ENCODE peak calls at places on chromosomes 11 and 22, in six cellular contexts. U is K562, D is GM12878, L is GM23338, J is HL-60, P is HCT116. C is an unnamed sample.

GRCh38 chr22:27876684-27877083 is 42.4 kb downstream of the PITPNB start:
- DNase-seq in D (no peak), P (no peak), J (no peak), L (no peak), U (no peak), C (no peak)

GRCh38 chr11:118099838-118100570 is 13.2 kb upstream of the SMIM35 start:
- DNase-seq in J (no peak), L (no peak), D (no peak), P (no peak), U (no peak), C (no peak)

GRCh38 chr11:34394771-34395300 is 37.0 kb upstream of the ABTB2 start:
- DNase-seq in J (no peak), P (no peak), U (no peak), L (no peak), D (no peak), C (no peak)

GRCh38 chr11:11722861-11723260 is 101.1 kb upstream of the GALNT18 start:
- DNase-seq in J (no peak), L (peak), U (no peak), P (no peak), D (no peak), C (no peak)

GRCh38 chr11:11977206-11977938 is 31.1 kb downstream of the DKK3 start:
- DNase-seq in D (no peak), P (peak), U (no peak), J (no peak), L (peak), C (peak)

GRCh38 chr11:69333149-69333710 is 39.3 kb downstream of the MYEOV start:
- DNase-seq in J (no peak), D (no peak), U (no peak), P (no peak), L (no peak), C (peak)

GRCh38 chr11:87059596-87059995 is 21.9 kb downstream of the TMEM135 start:
- DNase-seq in U (no peak), L (no peak), D (no peak), P (no peak), J (no peak), C (no peak)

GRCh38 chr11:123069878-123070821 is 8.2 kb upstream of the HSPA8 start:
- DNase-seq in L (no peak), J (no peak), U (no peak), D (no peak), P (no peak), C (no peak)

GRCh38 chr11:43547411-43547718 is 133.2 kb upstream of the HSD17B12 start:
- DNase-seq in J (no peak), L (peak), D (no peak), P (no peak), U (no peak), C (peak)

DNA sequence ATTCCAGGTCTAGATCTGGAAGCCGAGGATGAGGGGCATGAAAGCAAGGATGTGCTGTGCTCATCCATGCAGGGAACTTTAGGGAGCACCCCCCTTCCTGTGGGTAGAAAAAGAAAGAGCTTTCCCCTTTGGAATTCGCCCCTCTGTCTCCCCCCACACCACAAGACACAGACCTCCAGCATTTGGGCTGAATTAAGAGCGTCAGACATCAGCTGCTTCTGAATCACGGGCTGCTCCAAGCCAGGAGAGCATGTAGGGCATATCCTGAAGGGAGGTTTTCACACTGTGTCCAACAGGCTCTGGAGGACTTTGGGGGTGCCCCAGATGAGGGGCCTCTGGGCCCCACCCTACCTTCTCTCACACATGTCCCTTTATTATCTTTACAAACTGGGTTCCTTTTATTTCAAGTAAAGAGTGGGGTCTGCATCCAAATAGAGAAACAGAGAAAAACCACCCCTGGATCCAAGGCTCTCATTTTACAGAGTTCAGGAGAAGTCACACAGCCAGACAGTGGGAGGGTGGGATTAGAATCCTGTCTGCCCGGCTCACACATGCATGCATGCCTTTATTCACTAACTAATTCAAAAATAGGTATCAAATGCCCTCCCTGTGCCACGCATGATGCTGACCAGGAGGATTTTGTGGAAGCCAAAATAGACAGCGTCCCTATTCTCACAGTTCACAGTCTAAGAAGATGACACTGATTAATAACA is 52.8 kb downstream of the LRRC32 start:
- DNase-seq in D (no peak), U (no peak), J (no peak), L (no peak), P (no peak), C (no peak)
- TF ChIP-seq POLR2AphosphoS5 in D (no peak), U (no peak), J (no peak), L (no peak), P (no peak), C (no peak)

DNA sequence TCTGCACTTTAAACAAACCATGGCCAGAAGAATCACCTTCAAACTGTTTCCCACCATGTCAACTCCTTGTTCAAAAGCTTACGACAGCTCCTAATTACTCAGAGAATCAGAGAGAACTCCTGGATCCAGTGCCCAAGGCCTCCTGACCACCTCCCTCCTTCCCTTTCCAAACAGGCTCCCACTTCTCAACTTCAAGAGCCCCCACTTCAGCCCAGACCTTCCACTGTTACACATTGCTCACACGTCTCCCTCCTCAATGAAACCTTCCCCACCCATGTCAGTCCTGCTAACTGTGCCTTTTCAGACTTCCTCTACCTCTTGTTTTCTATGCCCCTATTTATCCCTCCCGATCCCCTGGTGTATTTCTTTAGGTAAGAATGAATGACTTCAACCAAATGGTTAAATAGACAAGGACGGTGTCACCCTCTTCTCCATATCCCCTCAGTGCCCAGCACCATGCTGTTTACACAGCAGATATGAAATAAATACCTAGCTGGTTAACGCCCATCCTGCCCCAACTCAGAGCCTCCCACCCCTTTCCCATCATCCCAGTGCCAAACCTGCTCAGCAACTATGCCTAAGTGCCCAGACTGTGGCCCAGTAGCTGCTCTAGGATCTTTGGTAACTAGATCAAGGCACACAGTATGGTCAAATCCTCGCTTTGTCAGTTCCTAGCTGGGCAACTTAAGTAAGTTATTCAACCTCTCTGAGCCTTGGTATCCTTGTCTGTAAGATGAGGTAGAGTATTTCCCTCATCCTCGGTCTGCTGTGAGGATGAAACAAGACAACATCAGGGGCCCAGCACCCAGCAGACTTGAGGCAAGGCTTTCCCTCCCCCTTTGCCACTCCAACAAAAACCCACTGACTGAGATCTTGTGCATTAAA is 36.8 kb downstream of the PLEKHA7 start:
- DNase-seq in P (no peak), U (no peak), D (no peak), L (no peak), J (no peak), C (peak)
- H3K27ac ChIP-seq in P (no peak), U (no peak), D (no peak), L (no peak), J (no peak), C (peak)

DNA sequence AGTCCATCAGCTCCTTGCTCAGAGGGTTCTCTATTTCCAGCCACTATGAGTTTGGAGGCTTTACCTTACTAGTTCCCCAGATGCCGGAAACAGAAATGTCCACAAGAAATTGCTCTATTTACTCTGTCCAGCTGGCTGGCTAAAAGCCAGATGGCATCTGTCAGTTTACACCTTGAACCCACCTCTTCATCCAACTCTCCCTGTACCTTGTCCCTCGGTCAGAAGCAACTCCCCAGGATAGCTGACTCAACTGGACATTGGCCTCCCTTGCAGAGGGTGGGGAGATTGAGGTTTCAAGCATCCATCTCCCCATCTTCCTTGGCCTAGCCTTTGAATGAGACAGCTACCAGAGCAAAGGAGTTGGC is 1.7 kb downstream of the C2CD2L start:
- DNase-seq in P (no peak), J (no peak), U (no peak), L (no peak), D (no peak), C (no peak)
- H3K4me3 ChIP-seq in P (peak), J (peak), U (peak), L (peak), D (peak), C (peak)

GRCh38 chr11:116874251-116874650 is 36.8 kb upstream of the APOA1 start:
- DNase-seq in P (no peak), U (no peak), J (no peak), D (no peak), L (no peak), C (no peak)
- TF ChIP-seq POLR2AphosphoS5 in P (no peak), U (no peak), J (no peak), D (no peak), L (no peak), C (no peak)

DNA sequence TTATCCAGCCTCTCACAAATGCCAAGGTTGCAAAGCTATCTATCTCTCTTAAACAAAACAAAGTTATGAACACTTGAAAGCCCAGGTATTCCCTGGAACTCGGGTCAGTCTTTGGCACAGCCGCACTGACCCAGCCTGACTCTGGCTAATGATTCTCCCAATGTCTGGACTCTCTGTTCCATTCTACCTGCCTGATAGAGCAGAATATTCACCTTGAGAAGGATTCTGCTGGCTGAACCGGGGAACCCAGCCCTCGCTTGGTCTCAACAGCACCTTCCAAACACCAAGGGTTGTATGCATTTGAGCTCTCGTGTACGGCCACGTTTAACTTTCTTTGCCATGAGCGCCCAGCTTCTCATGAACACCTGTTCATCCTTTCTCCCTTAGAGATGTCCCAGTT is 116.8 kb downstream of the ZBTB16 start:
- DNase-seq in P (no peak), U (no peak), J (no peak), D (no peak), L (no peak), C (peak)
- H3K27ac ChIP-seq in P (no peak), U (no peak), J (no peak), D (no peak), L (no peak), C (peak)

GRCh38 chr11:121722431-121723256 is 269.9 kb upstream of the SORL1-AS1 start:
- DNase-seq in U (no peak), L (peak), D (no peak), P (no peak), J (no peak), C (peak)

GRCh38 chr11:121721961-121722360 is 269.2 kb upstream of the SORL1-AS1 start:
- DNase-seq in P (no peak), U (no peak), D (no peak), L (no peak), J (no peak), C (no peak)

GRCh38 chr11:121727942-121728341 is 275.2 kb upstream of the SORL1-AS1 start:
- DNase-seq in D (no peak), J (no peak), U (no peak), P (no peak), L (no peak), C (no peak)

GRCh38 chr11:121721448-121721847 is 268.7 kb upstream of the SORL1-AS1 start:
- DNase-seq in P (no peak), D (no peak), L (no peak), U (no peak), J (no peak), C (no peak)

GRCh38 chr11:121723261-121723741 is 270.5 kb upstream of the SORL1-AS1 start:
- DNase-seq in L (peak), J (no peak), P (no peak), D (no peak), U (no peak), C (no peak)
- H3K4me3 ChIP-seq in L (peak), J (no peak), P (no peak), D (no peak), U (no peak), C (peak)

DNA sequence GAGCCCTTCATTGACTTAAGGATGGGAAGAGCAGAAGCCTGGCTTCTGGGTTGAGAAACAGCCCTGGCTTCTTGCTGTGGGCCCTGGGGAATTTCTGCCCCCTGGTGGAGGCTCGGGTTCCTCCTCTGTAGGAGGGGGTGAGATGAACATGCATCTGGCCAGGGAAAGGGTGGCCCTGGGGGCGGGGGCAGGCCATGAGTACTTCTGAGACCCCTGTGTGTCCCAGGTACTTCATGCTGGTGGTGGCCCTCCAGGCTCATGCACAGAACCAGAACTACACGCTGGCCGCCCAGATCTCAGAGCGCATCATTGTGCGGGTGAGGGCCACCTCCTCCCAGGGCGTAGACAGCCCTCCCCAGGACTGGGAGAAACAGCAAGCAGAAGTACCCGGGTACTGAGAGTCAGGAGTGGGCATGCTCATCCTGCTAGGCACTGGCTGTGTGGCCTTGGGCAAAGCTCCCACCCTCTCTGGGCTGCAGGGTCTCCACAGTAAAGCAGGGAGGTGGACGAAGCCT is 15.8 kb downstream of the TMEM258 start:
- DNase-seq in J (no peak), U (peak), P (peak), L (peak), D (no peak), C (peak)
- TF ChIP-seq POLR2AphosphoS5 in J (no peak), U (no peak), P (no peak), L (no peak), D (no peak), C (no peak)

DNA sequence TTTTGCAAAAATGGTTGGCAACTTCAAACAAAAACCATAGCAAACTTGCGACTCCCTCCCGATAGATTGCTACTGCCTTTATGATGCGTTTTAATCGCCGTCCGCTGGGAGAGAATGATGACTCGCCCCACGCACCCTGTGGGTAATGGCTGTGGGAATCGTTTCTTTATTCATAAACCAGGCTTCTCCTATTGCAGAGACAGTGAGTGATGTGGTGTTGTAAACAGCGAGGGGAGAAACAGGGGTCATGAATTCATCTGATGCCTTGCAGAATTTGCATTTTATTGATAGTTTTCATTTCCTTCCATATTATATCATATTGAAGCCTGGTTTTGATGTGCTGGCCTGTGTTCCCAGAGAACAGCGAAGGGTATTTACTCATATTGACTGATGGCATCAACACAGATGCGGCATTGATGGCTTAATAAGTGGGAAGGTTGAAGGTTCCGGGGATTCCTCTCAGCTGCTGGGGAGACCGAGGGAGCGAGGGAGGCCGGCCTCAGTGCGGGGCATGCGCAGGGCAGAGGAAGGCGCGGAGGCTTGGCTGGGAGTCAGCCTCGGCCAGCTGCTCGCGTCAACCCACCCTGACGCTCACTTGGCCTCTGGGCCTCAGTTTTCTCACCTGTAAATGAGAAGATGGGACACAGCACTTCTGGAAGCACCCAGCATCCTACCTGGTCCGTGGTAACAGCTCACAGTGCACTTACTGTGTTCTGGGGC is 41.3 kb downstream of the ARHGAP8 start:
- DNase-seq in L (no peak), P (no peak), J (no peak), U (no peak), D (no peak), C (no peak)
- H3K27ac ChIP-seq in L (no peak), P (no peak), J (no peak), U (no peak), D (no peak), C (no peak)

DNA sequence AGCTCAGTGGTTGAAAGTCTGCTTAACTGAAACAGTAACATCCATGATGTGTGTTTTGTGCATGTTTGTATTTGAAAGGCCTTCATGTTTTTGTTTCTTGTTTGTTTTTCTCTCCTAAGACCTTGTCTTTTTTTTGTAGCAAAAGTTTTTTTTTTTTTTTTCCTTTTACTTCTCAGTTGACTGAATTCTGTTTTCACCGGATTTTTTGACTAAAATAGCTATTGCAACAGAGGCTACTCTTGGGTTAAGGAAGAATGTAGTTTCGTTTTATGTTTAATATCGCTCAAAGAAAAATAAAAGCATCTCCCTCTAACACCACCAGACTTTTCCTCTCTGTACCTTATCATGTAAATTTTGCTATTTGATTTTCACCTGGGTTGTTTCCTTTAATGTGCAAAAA is 15.1 kb downstream of the APOL6 start:
- DNase-seq in P (no peak), U (no peak), L (no peak), D (no peak), J (no peak), C (no peak)
- H3K4me3 ChIP-seq in P (no peak), U (no peak), L (peak), D (no peak), J (no peak), C (no peak)